ENCODE peak calls at places on chromosomes 1 and 21, in seven cellular contexts. One of them, this sample, is unnamed.

GRCh38 chr1:220579317-220579716 is 51.4 kb downstream of the MARK1 start:
- DNase-seq in prostate gland: no peak
- DNase-seq in cardiac muscle cell: no peak
- DNase-seq in caudate nucleus: no peak
- DNase-seq in MM.1S: no peak
- DNase-seq in heart left ventricle: no peak
- DNase-seq in CD8-positive, alpha-beta T cell: no peak
- DNase-seq in this sample: no peak

GRCh38 chr1:158941317-158941716 is 10.0 kb downstream of the PYHIN1 start:
- DNase-seq in caudate nucleus: no peak
- DNase-seq in prostate gland: no peak
- DNase-seq in heart left ventricle: no peak
- DNase-seq in CD8-positive, alpha-beta T cell: no peak
- DNase-seq in MM.1S: peak; percentile 80
- DNase-seq in cardiac muscle cell: no peak
- DNase-seq in this sample: no peak

GRCh38 chr21:29680273-29680672 is 259.5 kb downstream of the GRIK1 start:
- DNase-seq in CD8-positive, alpha-beta T cell: no peak
- DNase-seq in prostate gland: no peak
- DNase-seq in MM.1S: no peak
- DNase-seq in heart left ventricle: no peak
- DNase-seq in cardiac muscle cell: no peak
- DNase-seq in caudate nucleus: no peak
- DNase-seq in this sample: no peak

GRCh38 chr1:8562881-8563865 is 245.3 kb downstream of the SLC45A1 start:
- DNase-seq in MM.1S: no peak
- DNase-seq in caudate nucleus: no peak
- DNase-seq in CD8-positive, alpha-beta T cell: no peak
- DNase-seq in cardiac muscle cell: peak; percentile 62
- DNase-seq in prostate gland: no peak
- DNase-seq in heart left ventricle: no peak
- DNase-seq in this sample: no peak

GRCh38 chr21:36799869-36800268 is 101.0 kb downstream of the SIM2 start:
- DNase-seq in CD8-positive, alpha-beta T cell: no peak
- DNase-seq in MM.1S: no peak
- DNase-seq in cardiac muscle cell: no peak
- DNase-seq in heart left ventricle: no peak
- DNase-seq in caudate nucleus: no peak
- DNase-seq in prostate gland: no peak
- DNase-seq in this sample: no peak

GRCh38 chr1:245863566-245864184 is 643.4 kb downstream of the SMYD3 start:
- DNase-seq in MM.1S: no peak
- DNase-seq in prostate gland: no peak
- DNase-seq in CD8-positive, alpha-beta T cell: no peak
- DNase-seq in heart left ventricle: no peak
- DNase-seq in caudate nucleus: no peak
- DNase-seq in cardiac muscle cell: peak; percentile 44
- DNase-seq in this sample: no peak

GRCh38 chr1:110134050-110134595 is 16.2 kb upstream of the SLC6A17 start:
- DNase-seq in prostate gland: no peak
- DNase-seq in heart left ventricle: no peak
- DNase-seq in caudate nucleus: no peak
- DNase-seq in CD8-positive, alpha-beta T cell: no peak
- DNase-seq in MM.1S: no peak
- DNase-seq in cardiac muscle cell: no peak
- DNase-seq in this sample: no peak

GRCh38 chr1:98653186-98653585 is 8.3 kb upstream of the SNX7 start:
- DNase-seq in CD8-positive, alpha-beta T cell: no peak
- DNase-seq in heart left ventricle: no peak
- DNase-seq in MM.1S: no peak
- DNase-seq in prostate gland: no peak
- DNase-seq in cardiac muscle cell: no peak
- DNase-seq in caudate nucleus: no peak
- DNase-seq in this sample: no peak

GRCh38 chr1:175885247-175885646 is 141.9 kb upstream of the TNR start:
- DNase-seq in MM.1S: no peak
- DNase-seq in cardiac muscle cell: peak; percentile 62
- DNase-seq in caudate nucleus: no peak
- DNase-seq in prostate gland: no peak
- DNase-seq in CD8-positive, alpha-beta T cell: no peak
- DNase-seq in heart left ventricle: no peak
- DNase-seq in this sample: no peak

GRCh38 chr1:166479052-166479631 is 312.3 kb upstream of the FAM78B start:
- DNase-seq in caudate nucleus: no peak
- DNase-seq in cardiac muscle cell: peak; percentile 41
- DNase-seq in heart left ventricle: peak; percentile 25
- DNase-seq in MM.1S: peak; percentile 72
- DNase-seq in CD8-positive, alpha-beta T cell: peak; percentile 35
- DNase-seq in prostate gland: peak; percentile 19
- DNase-seq in this sample: peak; percentile 29

GRCh38 chr1:201017828-201018163 is 5.7 kb downstream of the KIF21B start:
- DNase-seq in MM.1S: no peak
- DNase-seq in cardiac muscle cell: no peak
- DNase-seq in heart left ventricle: no peak
- DNase-seq in caudate nucleus: no peak
- DNase-seq in CD8-positive, alpha-beta T cell: no peak
- DNase-seq in prostate gland: no peak
- DNase-seq in this sample: no peak

GRCh38 chr21:17250651-17251294 is 262.1 kb upstream of the CXADR start:
- DNase-seq in heart left ventricle: no peak
- DNase-seq in CD8-positive, alpha-beta T cell: no peak
- DNase-seq in caudate nucleus: no peak
- DNase-seq in prostate gland: no peak
- DNase-seq in MM.1S: no peak
- DNase-seq in cardiac muscle cell: no peak
- DNase-seq in this sample: no peak

DNA sequence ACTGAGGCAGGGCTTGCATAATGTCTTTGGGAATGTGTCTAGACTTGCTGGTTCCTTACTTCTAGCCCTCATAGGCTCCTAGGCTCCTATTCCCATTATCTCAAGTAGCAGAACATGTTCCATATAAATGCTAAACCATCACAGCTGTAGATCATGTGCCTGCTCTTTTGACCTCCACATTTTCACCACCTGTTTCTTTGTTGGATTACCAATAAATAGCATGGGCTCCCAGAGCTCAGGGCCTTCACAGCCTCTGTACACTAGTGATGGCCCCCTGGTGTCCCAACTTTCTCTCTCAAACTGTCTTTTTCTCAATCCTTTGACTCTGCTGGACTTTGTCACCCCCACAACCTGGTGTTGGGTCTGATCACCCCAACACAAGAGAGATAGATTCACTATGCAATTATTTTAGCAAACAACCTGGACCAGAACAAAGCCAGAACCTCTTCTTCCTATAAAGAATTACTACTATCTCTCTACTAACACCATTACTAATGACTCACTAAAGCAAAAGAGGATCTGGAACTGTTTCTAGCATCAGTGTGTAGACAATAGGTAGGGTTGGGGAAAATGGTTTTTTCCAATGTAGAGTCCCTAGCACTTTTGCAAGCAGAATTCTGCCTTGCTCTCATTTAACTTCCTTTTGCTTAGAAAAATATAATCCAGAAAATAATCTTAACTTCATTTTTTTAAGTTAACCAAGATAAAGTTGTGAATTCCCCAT is 51.7 kb downstream of the WLS start:
- DNase-seq in caudate nucleus: no peak
- DNase-seq in heart left ventricle: no peak
- DNase-seq in CD8-positive, alpha-beta T cell: no peak
- DNase-seq in cardiac muscle cell: no peak
- DNase-seq in prostate gland: no peak
- DNase-seq in MM.1S: no peak
- DNase-seq in this sample: no peak
- H3K27ac ChIP-seq in caudate nucleus: no peak overlapping the region
- H3K27ac ChIP-seq in heart left ventricle: no peak overlapping the region
- H3K27ac ChIP-seq in CD8-positive, alpha-beta T cell: no peak overlapping the region
- H3K27ac ChIP-seq in cardiac muscle cell: no peak overlapping the region
- H3K27ac ChIP-seq in prostate gland: no peak overlapping the region
- H3K27ac ChIP-seq in MM.1S: peak overlapping the region; percentile 93
- H3K27ac ChIP-seq in this sample: no peak overlapping the region

DNA sequence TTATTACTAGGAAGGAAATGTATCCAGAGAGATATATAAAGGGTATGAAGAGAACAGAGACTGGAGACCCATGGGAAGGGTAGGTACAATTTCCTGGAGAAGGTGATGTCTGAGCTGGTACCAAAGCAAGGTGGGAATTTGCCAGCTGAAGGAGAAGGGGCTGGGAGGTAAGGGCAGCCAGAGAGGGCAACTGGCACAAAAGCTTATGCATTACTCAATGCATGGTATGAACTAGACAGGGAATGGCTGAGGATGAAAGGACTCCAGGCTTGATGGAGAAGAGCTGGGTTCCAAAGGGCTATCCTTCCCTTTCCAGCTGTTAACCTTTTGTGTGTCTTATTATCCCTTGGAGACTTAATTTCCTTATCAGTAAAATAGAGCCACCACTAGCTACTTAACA is 113.6 kb upstream of the GADD45A start:
- DNase-seq in heart left ventricle: no peak
- DNase-seq in CD8-positive, alpha-beta T cell: no peak
- DNase-seq in cardiac muscle cell: no peak
- DNase-seq in caudate nucleus: no peak
- DNase-seq in MM.1S: no peak
- DNase-seq in prostate gland: no peak
- DNase-seq in this sample: no peak
- H3K27ac ChIP-seq in heart left ventricle: no peak overlapping the region
- H3K27ac ChIP-seq in CD8-positive, alpha-beta T cell: no peak overlapping the region
- H3K27ac ChIP-seq in cardiac muscle cell: no peak overlapping the region
- H3K27ac ChIP-seq in caudate nucleus: no peak overlapping the region
- H3K27ac ChIP-seq in MM.1S: no peak overlapping the region
- H3K27ac ChIP-seq in prostate gland: no peak overlapping the region
- H3K27ac ChIP-seq in this sample: no peak overlapping the region

DNA sequence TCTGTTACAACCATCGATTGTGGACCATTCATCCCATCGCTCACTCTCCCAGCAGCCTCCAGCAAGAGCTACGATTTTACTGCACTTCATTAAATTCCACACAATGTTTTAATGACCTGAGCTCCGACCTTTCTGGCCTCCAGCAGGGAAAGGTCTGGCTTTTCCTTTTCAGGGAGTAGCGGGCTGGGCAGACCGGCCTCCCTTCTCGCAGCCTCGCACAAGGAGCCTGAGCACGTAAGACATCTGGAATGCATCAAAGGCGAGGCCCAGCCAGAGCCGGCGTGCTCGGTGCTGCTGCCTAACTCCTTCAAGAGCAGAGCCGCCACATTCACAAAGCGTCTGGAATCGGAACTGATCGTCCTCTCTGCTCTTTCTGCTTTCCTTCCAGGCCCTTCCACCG is 32.5 kb upstream of the FHAD1 start:
- DNase-seq in cardiac muscle cell: peak; percentile 85
- DNase-seq in CD8-positive, alpha-beta T cell: no peak
- DNase-seq in MM.1S: no peak
- DNase-seq in heart left ventricle: no peak
- DNase-seq in prostate gland: no peak
- DNase-seq in caudate nucleus: no peak
- DNase-seq in this sample: no peak
- H3K27ac ChIP-seq in cardiac muscle cell: peak overlapping the region; percentile 80
- H3K27ac ChIP-seq in CD8-positive, alpha-beta T cell: no peak overlapping the region
- H3K27ac ChIP-seq in MM.1S: no peak overlapping the region
- H3K27ac ChIP-seq in heart left ventricle: no peak overlapping the region
- H3K27ac ChIP-seq in prostate gland: peak overlapping the region; percentile 59
- H3K27ac ChIP-seq in caudate nucleus: no peak overlapping the region
- H3K27ac ChIP-seq in this sample: peak overlapping the region; percentile 10

DNA sequence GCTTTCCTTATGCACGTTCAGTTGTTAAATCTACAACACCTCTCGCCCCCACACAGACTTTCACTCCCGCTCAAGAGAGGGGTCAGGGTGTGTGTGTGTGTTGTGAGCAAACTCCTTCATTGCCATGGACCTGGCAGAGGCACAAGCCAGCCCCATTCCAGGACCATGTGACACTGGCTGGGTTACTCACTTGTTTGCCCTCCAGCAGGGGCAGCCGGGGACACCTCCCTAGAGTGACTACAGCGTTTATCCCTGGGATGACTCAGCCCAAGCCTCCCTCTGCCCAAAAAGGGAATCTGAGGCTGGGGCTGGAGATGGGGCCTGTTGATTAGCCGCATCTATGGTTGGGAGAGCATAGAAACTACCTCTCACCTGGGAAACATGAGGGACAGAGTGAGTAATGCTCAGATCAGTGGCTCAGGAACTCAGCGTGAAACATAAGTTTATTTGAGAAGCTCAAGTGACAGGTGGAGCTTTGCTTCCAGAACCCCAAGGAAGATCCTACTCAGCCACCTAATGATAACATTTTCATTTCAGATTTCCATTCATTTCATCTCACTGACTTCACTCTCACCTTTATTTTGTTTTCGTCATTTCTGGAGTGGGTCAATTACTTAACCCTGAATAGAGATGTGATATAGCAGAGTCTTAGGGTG is 145.3 kb upstream of the DUSP10 start:
- DNase-seq in caudate nucleus: no peak
- DNase-seq in cardiac muscle cell: peak; percentile 68
- DNase-seq in MM.1S: no peak
- DNase-seq in prostate gland: peak; percentile 8
- DNase-seq in heart left ventricle: peak; percentile 54
- DNase-seq in CD8-positive, alpha-beta T cell: no peak
- DNase-seq in this sample: peak; percentile 12
- H3K27ac ChIP-seq in caudate nucleus: no peak overlapping the region
- H3K27ac ChIP-seq in cardiac muscle cell: no peak overlapping the region
- H3K27ac ChIP-seq in MM.1S: no peak overlapping the region
- H3K27ac ChIP-seq in prostate gland: no peak overlapping the region
- H3K27ac ChIP-seq in heart left ventricle: no peak overlapping the region
- H3K27ac ChIP-seq in CD8-positive, alpha-beta T cell: no peak overlapping the region
- H3K27ac ChIP-seq in this sample: no peak overlapping the region

DNA sequence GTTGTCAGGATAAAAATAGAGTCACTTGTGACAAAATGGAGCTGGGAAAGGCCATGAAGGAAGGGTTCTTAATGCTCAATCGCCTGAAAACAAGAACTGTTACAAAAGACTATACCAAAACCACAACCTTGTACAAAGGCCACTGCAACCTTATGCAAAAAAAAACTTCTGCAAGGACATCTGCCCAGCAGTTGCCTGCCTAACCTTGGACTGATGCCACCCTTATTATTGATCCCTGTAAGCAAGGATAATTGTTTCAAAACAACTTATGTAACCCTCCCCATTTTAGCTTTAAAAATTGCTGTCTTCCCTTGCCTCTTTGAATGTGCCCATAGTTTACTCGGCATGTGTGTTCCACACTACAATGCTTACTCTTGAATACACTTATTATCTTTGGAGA is 5.7 kb downstream of the ALG14 start:
- DNase-seq in MM.1S: no peak
- DNase-seq in CD8-positive, alpha-beta T cell: no peak
- DNase-seq in prostate gland: no peak
- DNase-seq in cardiac muscle cell: no peak
- DNase-seq in caudate nucleus: no peak
- DNase-seq in heart left ventricle: no peak
- DNase-seq in this sample: no peak
- H3K27ac ChIP-seq in MM.1S: no peak overlapping the region
- H3K27ac ChIP-seq in CD8-positive, alpha-beta T cell: no peak overlapping the region
- H3K27ac ChIP-seq in prostate gland: no peak overlapping the region
- H3K27ac ChIP-seq in cardiac muscle cell: no peak overlapping the region
- H3K27ac ChIP-seq in caudate nucleus: no peak overlapping the region
- H3K27ac ChIP-seq in heart left ventricle: no peak overlapping the region
- H3K27ac ChIP-seq in this sample: no peak overlapping the region

This sample was measured in substantia nigra.